ENCODE peak calls at places on chromosomes 7 and 10, in four cellular contexts. M is heart right ventricle, K is HCT116, E is colonic mucosa. D is an unnamed sample.

GRCh38 chr10:45424668-45425404 is 50.8 kb downstream of the ALOX5 start:
- DNase-seq in M (no peak), K (no peak), E (no peak), D (no peak)

GRCh38 chr7:123715198-123715597 is 33.6 kb downstream of the WASL start:
- DNase-seq in M (no peak), K (no peak), E (no peak), D (no peak)

GRCh38 chr10:520402-520787 is 169.1 kb downstream of the DIP2C start:
- DNase-seq in M (no peak), K (no peak), E (no peak), D (no peak)

GRCh38 chr10:51862149-51862548 is 162.8 kb upstream of the CSTF2T start:
- DNase-seq in M (no peak), K (no peak), E (no peak), D (no peak)

GRCh38 chr7:148962823-148963582 is 65.3 kb downstream of the PDIA4 start:
- DNase-seq in M (peak), K (peak), E (peak), D (peak)

GRCh38 chr10:56341612-56342011 is 19.4 kb downstream of the ZWINT start:
- DNase-seq in M (no peak), K (no peak), E (no peak), D (no peak)

GRCh38 chr10:36462194-36462593 is 663.2 kb upstream of the ANKRD30A start:
- DNase-seq in M (no peak), K (no peak), E (no peak), D (peak)

GRCh38 chr10:126417220-126417825 is 29.0 kb upstream of the ADAM12 start:
- DNase-seq in M (no peak), K (no peak), E (no peak), D (no peak)

GRCh38 chr10:58023341-58024073 is 244.2 kb downstream of the IPMK start:
- DNase-seq in M (no peak), K (no peak), E (no peak), D (peak)

GRCh38 chr7:68143345-68143744 is 1146.7 kb downstream of the TYW1 start:
- DNase-seq in M (no peak), K (no peak), E (no peak), D (no peak)

GRCh38 chr7:20033621-20034200 is 183.5 kb downstream of the MACC1 start:
- DNase-seq in M (no peak), K (no peak), E (no peak), D (peak)

GRCh38 chr7:2409745-2410414 is 6.5 kb downstream of the CHST12 start:
- DNase-seq in M (no peak), K (no peak), E (no peak), D (no peak)

GRCh38 chr7:474605-475424 is 44.8 kb downstream of the PDGFA start:
- DNase-seq in M (no peak), K (no peak), E (no peak), D (no peak)

GRCh38 chr7:55192718-55193117 is 172.4 kb upstream of the LANCL2 start:
- DNase-seq in M (no peak), K (no peak), E (no peak), D (peak)

GRCh38 chr7:123155571-123155970 is 44.2 kb downstream of the SLC13A1 start:
- DNase-seq in M (no peak), K (no peak), E (no peak), D (no peak)

GRCh38 chr10:83666762-83667161 is 472.5 kb upstream of the GHITM start:
- DNase-seq in M (no peak), K (no peak), E (no peak), D (peak)

GRCh38 chr7:73429218-73429617 is 4.4 kb upstream of the FZD9 start:
- DNase-seq in M (no peak), K (no peak), E (no peak), D (peak)

GRCh38 chr7:116443101-116443523 is 56.4 kb upstream of the CAV2 start:
- DNase-seq in M (no peak), K (peak), E (no peak), D (peak)

GRCh38 chr7:95950698-95951097 is 178.3 kb downstream of the DYNC1I1 start:
- DNase-seq in M (no peak), K (no peak), E (no peak), D (no peak)

GRCh38 chr10:93142534-93142933 is 68.8 kb downstream of the CYP26A1 start:
- DNase-seq in M (no peak), K (no peak), E (no peak), D (no peak)

GRCh38 chr7:123649956-123650355 is 5.7 kb upstream of the LMOD2 start:
- DNase-seq in M (no peak), K (no peak), E (no peak), D (peak)

DNA sequence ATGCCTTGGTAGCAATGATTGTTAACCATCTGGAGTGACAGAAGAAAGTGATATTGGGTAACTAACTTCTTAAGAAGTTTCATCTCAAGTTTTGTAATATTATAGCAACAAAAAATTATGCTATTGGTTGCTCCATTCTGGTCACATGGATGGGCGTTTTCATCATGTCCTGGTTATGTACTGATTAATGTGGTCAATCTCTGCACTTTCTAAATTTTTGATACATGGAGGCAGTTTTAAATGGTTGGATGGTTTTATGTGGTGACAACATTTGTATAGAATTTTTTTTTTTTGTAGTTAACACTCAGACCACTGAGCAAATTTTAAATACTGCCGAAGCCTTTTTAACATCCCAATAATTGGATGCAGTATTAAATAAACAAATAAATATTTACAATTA is 55.2 kb upstream of the CCAR1 start:
- DNase-seq in M (no peak), K (no peak), E (no peak), D (peak)
- H3K4me3 ChIP-seq in M (no peak), K (no peak), E (no peak), D (no peak)

GRCh38 chr10:14240253-14241189 is 90.2 kb downstream of the FRMD4A start:
- DNase-seq in M (no peak), K (no peak), E (no peak), D (peak)
- TF ChIP-seq CTCF in M (no peak), K (no peak), E (no peak), D (no peak)

GRCh38 chr7:43112088-43112940 is at the start of gene HECW1:
- DNase-seq in M (peak), K (no peak), E (no peak), D (no peak)
- H3K4me3 ChIP-seq in M (peak), K (no peak), E (peak), D (peak)

GRCh38 chr10:124389613-124390361 is 28.9 kb downstream of the OAT start:
- DNase-seq in M (no peak), K (no peak), E (no peak), D (no peak)
- TF ChIP-seq CTCF in M (no peak), K (no peak), E (peak), D (no peak)

DNA sequence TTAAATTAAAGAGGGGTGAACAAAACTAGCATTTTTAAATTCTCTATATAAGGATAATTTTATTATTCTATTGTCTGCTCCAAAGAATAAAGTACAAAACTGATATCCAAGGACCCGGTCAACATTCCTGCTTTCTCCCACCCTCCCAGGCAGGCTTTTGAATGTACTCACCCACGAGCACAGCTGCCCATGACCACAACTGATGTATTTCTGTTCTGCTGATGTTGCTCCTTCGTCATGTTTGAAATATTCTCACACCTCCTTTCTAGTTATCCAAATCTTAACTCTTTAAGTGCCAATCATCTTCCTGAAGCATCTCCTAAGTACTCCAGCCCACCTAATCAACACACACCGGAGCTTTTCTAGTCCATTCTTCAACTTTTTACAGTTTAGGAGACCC is 46.7 kb downstream of the CALD1 start:
- DNase-seq in M (no peak), K (no peak), E (no peak), D (peak)
- H3K4me3 ChIP-seq in M (no peak), K (no peak), E (no peak), D (no peak)

GRCh38 chr7:91082854-91083495 is 181.3 kb upstream of the FZD1 start:
- DNase-seq in M (no peak), K (no peak), E (no peak), D (peak)
- TF ChIP-seq CTCF in M (peak), K (peak), E (peak), D (peak)

GRCh38 chr10:78035025-78035424 is 1.4 kb downstream of the RPS24 start:
- DNase-seq in M (no peak), K (no peak), E (no peak), D (no peak)

GRCh38 chr10:78038105-78038504 is 4.4 kb downstream of the RPS24 start:
- DNase-seq in M (no peak), K (no peak), E (no peak), D (peak)

GRCh38 chr10:78033623-78034470 is at the start of gene RPS24:
- DNase-seq in M (peak), K (peak), E (peak), D (peak)

GRCh38 chr10:78035437-78035836 is 1.8 kb downstream of the RPS24 start:
- DNase-seq in M (no peak), K (no peak), E (no peak), D (no peak)

DNA sequence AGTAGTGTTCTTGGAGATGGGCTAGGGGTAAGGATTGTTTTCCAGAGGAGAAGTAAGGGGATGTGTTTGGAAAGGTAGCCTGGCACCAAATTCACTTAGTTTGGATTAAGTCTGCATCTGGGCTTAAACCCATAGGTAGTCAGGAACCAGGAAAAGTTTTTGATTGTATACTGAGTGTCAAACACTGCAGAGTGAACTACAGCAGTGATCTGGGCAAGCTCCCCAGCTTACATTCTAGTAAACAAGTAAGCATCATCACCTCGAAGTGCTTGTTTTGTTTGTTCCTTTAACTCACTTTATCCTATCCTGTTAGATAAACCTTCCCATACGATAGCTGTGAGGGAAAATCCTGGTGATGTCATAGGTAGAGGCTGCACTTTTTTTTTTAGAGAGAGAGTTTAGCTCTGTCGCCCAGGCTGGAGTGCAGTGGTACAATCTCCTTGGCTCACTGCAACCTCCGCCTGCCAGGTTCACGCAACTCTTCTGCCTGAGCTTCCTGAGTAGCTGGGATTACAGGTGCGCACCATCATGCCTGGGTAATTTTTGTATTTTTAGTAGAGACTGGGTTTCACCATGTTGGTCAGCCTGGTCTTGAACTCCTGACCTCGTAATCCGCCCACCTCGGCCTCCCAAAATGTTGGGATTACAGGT is 2.4 kb downstream of the RPS24 start:
- DNase-seq in M (no peak), K (no peak), E (no peak), D (no peak)
- H3K4me3 ChIP-seq in M (no peak), K (no peak), E (no peak), D (no peak)

GRCh38 chr10:60820093-60820769 is 42.0 kb downstream of the CDK1 start:
- DNase-seq in M (no peak), K (no peak), E (no peak), D (peak)
- TF ChIP-seq CTCF in M (no peak), K (peak), E (no peak), D (peak)

D was measured in fibroblast of pulmonary artery.